ENCODE peak calls at places on chromosomes 4 and X, in eight cellular contexts. One of them, this sample, is unnamed.

GRCh38 chrX:148995661-148996060 is 495.2 kb downstream of the AFF2 start:
- DNase-seq in spleen: no peak
- DNase-seq in foreskin fibroblast: no peak
- DNase-seq in nucleus accumbens: no peak
- DNase-seq in germinal center: no peak
- DNase-seq in CD4-positive, alpha-beta T cell: no peak
- DNase-seq in neural progenitor cell: no peak
- DNase-seq in AG10803: no peak
- DNase-seq in this sample: no peak

GRCh38 chr4:105194328-105195231 is 47.9 kb downstream of the TET2 start:
- DNase-seq in spleen: no peak
- DNase-seq in foreskin fibroblast: peak
- DNase-seq in nucleus accumbens: no peak
- DNase-seq in germinal center: no peak
- DNase-seq in CD4-positive, alpha-beta T cell: no peak
- DNase-seq in neural progenitor cell: no peak
- DNase-seq in AG10803: no peak
- DNase-seq in this sample: no peak

GRCh38 chrX:135112096-135112729 is 8.1 kb downstream of the ETDB start:
- DNase-seq in spleen: no peak
- DNase-seq in foreskin fibroblast: peak
- DNase-seq in nucleus accumbens: no peak
- DNase-seq in germinal center: peak
- DNase-seq in CD4-positive, alpha-beta T cell: peak
- DNase-seq in neural progenitor cell: peak
- DNase-seq in AG10803: peak
- DNase-seq in this sample: no peak

GRCh38 chr4:94244087-94244828 is 36.6 kb downstream of the SMARCAD1 start:
- DNase-seq in spleen: no peak
- DNase-seq in foreskin fibroblast: no peak
- DNase-seq in nucleus accumbens: no peak
- DNase-seq in germinal center: no peak
- DNase-seq in CD4-positive, alpha-beta T cell: no peak
- DNase-seq in neural progenitor cell: no peak
- DNase-seq in AG10803: no peak
- DNase-seq in this sample: no peak

GRCh38 chrX:149145845-149146285 is 359.2 kb downstream of the IDS start:
- DNase-seq in spleen: no peak
- DNase-seq in foreskin fibroblast: no peak
- DNase-seq in nucleus accumbens: no peak
- DNase-seq in germinal center: no peak
- DNase-seq in CD4-positive, alpha-beta T cell: no peak
- DNase-seq in neural progenitor cell: no peak
- DNase-seq in AG10803: no peak
- DNase-seq in this sample: no peak

GRCh38 chr4:127641524-127641923 is 8.8 kb downstream of the INTU start:
- DNase-seq in spleen: no peak
- DNase-seq in foreskin fibroblast: no peak
- DNase-seq in nucleus accumbens: no peak
- DNase-seq in germinal center: no peak
- DNase-seq in CD4-positive, alpha-beta T cell: no peak
- DNase-seq in neural progenitor cell: no peak
- DNase-seq in AG10803: peak
- DNase-seq in this sample: no peak

GRCh38 chr4:137768196-137768595 is 235.9 kb upstream of the PCDH18 start:
- DNase-seq in spleen: no peak
- DNase-seq in foreskin fibroblast: peak
- DNase-seq in nucleus accumbens: no peak
- DNase-seq in germinal center: no peak
- DNase-seq in CD4-positive, alpha-beta T cell: no peak
- DNase-seq in neural progenitor cell: no peak
- DNase-seq in AG10803: no peak
- DNase-seq in this sample: no peak

GRCh38 chr4:8238061-8238511 is 31.5 kb upstream of the HTRA3 start:
- DNase-seq in spleen: peak
- DNase-seq in foreskin fibroblast: no peak
- DNase-seq in nucleus accumbens: no peak
- DNase-seq in germinal center: peak
- DNase-seq in CD4-positive, alpha-beta T cell: peak
- DNase-seq in neural progenitor cell: no peak
- DNase-seq in AG10803: no peak
- DNase-seq in this sample: peak

GRCh38 chr4:122218762-122219161 is 66.6 kb downstream of the BLTP1 start:
- DNase-seq in spleen: no peak
- DNase-seq in foreskin fibroblast: peak
- DNase-seq in nucleus accumbens: no peak
- DNase-seq in germinal center: no peak
- DNase-seq in CD4-positive, alpha-beta T cell: no peak
- DNase-seq in neural progenitor cell: peak
- DNase-seq in AG10803: peak
- DNase-seq in this sample: no peak

GRCh38 chrX:55342533-55343501 is 78.1 kb upstream of the PAGE3 start:
- DNase-seq in spleen: no peak
- DNase-seq in foreskin fibroblast: no peak
- DNase-seq in nucleus accumbens: no peak
- DNase-seq in germinal center: peak
- DNase-seq in CD4-positive, alpha-beta T cell: peak
- DNase-seq in neural progenitor cell: peak
- DNase-seq in AG10803: peak
- DNase-seq in this sample: no peak

GRCh38 chrX:129565046-129565649 is 25.1 kb downstream of the OCRL start:
- DNase-seq in spleen: no peak
- DNase-seq in foreskin fibroblast: peak
- DNase-seq in nucleus accumbens: no peak
- DNase-seq in germinal center: no peak
- DNase-seq in CD4-positive, alpha-beta T cell: no peak
- DNase-seq in neural progenitor cell: no peak
- DNase-seq in AG10803: no peak
- DNase-seq in this sample: no peak

GRCh38 chr4:52001616-52002015 is 18.5 kb downstream of the LRRC66 start:
- DNase-seq in spleen: no peak
- DNase-seq in foreskin fibroblast: peak
- DNase-seq in nucleus accumbens: no peak
- DNase-seq in germinal center: no peak
- DNase-seq in CD4-positive, alpha-beta T cell: no peak
- DNase-seq in neural progenitor cell: no peak
- DNase-seq in AG10803: no peak
- DNase-seq in this sample: no peak

GRCh38 chr4:8296491-8296890 is 26.9 kb downstream of the HTRA3 start:
- DNase-seq in spleen: peak
- DNase-seq in foreskin fibroblast: no peak
- DNase-seq in nucleus accumbens: no peak
- DNase-seq in germinal center: no peak
- DNase-seq in CD4-positive, alpha-beta T cell: no peak
- DNase-seq in neural progenitor cell: no peak
- DNase-seq in AG10803: no peak
- DNase-seq in this sample: peak

GRCh38 chr4:43277003-43277402 is 384.5 kb downstream of the GRXCR1 start:
- DNase-seq in spleen: no peak
- DNase-seq in foreskin fibroblast: peak
- DNase-seq in nucleus accumbens: no peak
- DNase-seq in germinal center: no peak
- DNase-seq in CD4-positive, alpha-beta T cell: no peak
- DNase-seq in neural progenitor cell: no peak
- DNase-seq in AG10803: peak
- DNase-seq in this sample: no peak

GRCh38 chr4:36332023-36332781 is 50.8 kb downstream of the DTHD1 start:
- DNase-seq in spleen: no peak
- DNase-seq in foreskin fibroblast: no peak
- DNase-seq in nucleus accumbens: no peak
- DNase-seq in germinal center: no peak
- DNase-seq in CD4-positive, alpha-beta T cell: no peak
- DNase-seq in neural progenitor cell: peak
- DNase-seq in AG10803: no peak
- DNase-seq in this sample: no peak

GRCh38 chr4:151530230-151530629 is 121.3 kb downstream of the FHIP1A start:
- DNase-seq in spleen: no peak
- DNase-seq in foreskin fibroblast: no peak
- DNase-seq in nucleus accumbens: no peak
- DNase-seq in germinal center: no peak
- DNase-seq in CD4-positive, alpha-beta T cell: no peak
- DNase-seq in neural progenitor cell: no peak
- DNase-seq in AG10803: peak
- DNase-seq in this sample: no peak

GRCh38 chr4:105843941-105844340 is 51.3 kb upstream of the NPNT start:
- DNase-seq in spleen: no peak
- DNase-seq in foreskin fibroblast: no peak
- DNase-seq in nucleus accumbens: no peak
- DNase-seq in germinal center: no peak
- DNase-seq in CD4-positive, alpha-beta T cell: no peak
- DNase-seq in neural progenitor cell: no peak
- DNase-seq in AG10803: peak
- DNase-seq in this sample: no peak

GRCh38 chr4:47462799-47463234 is 685 bp downstream of the COMMD8 start:
- DNase-seq in spleen: no peak
- DNase-seq in foreskin fibroblast: peak
- DNase-seq in nucleus accumbens: no peak
- DNase-seq in germinal center: peak
- DNase-seq in CD4-positive, alpha-beta T cell: no peak
- DNase-seq in neural progenitor cell: no peak
- DNase-seq in AG10803: no peak
- DNase-seq in this sample: no peak

This sample was measured in lower lobe of right lung.